ENCODE peak calls at places on chromosome 22, in four cellular contexts. J, R, M and G are unnamed samples.

GRCh38 chr22:46085831-46086576 is 64.3 kb upstream of the PPARA start:
- DNase-seq in M (no peak), J (no peak), R (no peak), G (peak; percentile 89)

GRCh38 chr22:30201970-30202369 is 44.6 kb downstream of the LIF start:
- DNase-seq in M (no peak), R (no peak), J (no peak), G (no peak)

GRCh38 chr22:36753120-36753802 is 22.7 kb downstream of the IFT27 start:
- DNase-seq in M (no peak), R (no peak), J (no peak), G (no peak)

GRCh38 chr22:35307892-35308291 is 8.2 kb downstream of the TOM1 start:
- DNase-seq in R (no peak), J (no peak), M (no peak), G (no peak)

GRCh38 chr22:46791201-46791731 is 28.8 kb downstream of the TBC1D22A start:
- DNase-seq in R (no peak), M (peak; percentile 52), J (peak; percentile 80), G (no peak)

GRCh38 chr22:19843857-19844422 is 10.7 kb downstream of the GNB1L start:
- DNase-seq in M (no peak), R (no peak), J (no peak), G (no peak)

GRCh38 chr22:46039531-46039930 is 62.6 kb upstream of the WNT7B start:
- DNase-seq in J (no peak), R (no peak), M (no peak), G (no peak)

GRCh38 chr22:26648011-26648497 is 9.3 kb upstream of the MIAT start:
- DNase-seq in R (no peak), J (peak; percentile 33), M (no peak), G (no peak)

GRCh38 chr22:37659897-37660708 is 1.6 kb downstream of the PDXP start:
- DNase-seq in R (no peak), M (no peak), J (no peak), G (no peak)

GRCh38 chr22:46112405-46112804 is 37.9 kb upstream of the PPARA start:
- DNase-seq in J (no peak), M (no peak), R (no peak), G (no peak)

GRCh38 chr22:44129614-44129976 is 51.1 kb upstream of the PARVG start:
- DNase-seq in R (no peak), J (no peak), M (no peak), G (peak; percentile 18)

GRCh38 chr22:23175817-23176644 is 4.3 kb upstream of the BCR start:
- DNase-seq in J (no peak), R (no peak), M (no peak), G (no peak)

GRCh38 chr22:23752090-23752691 is 1.3 kb upstream of the ZNF70 start:
- DNase-seq in M (no peak), J (no peak), R (no peak), G (no peak)

GRCh38 chr22:49358041-49358440 is 469.6 kb downstream of the BRD1 start:
- DNase-seq in M (no peak), R (no peak), J (no peak), G (no peak)

GRCh38 chr22:12601870-12602779 is 2925.9 kb upstream of the OR11H1 start:
- DNase-seq in J (no peak), R (no peak), M (no peak), G (no peak)

GRCh38 chr22:36442506-36443197 is 38.8 kb downstream of the TXN2 start:
- DNase-seq in J (no peak), M (no peak), R (no peak), G (no peak)

GRCh38 chr22:34414467-34415440 is 494.5 kb upstream of the LARGE1 start:
- DNase-seq in J (no peak), R (peak; percentile 58), M (no peak), G (peak; percentile 63)

GRCh38 chr22:21761086-21761485 is 25.5 kb upstream of the YPEL1 start:
- DNase-seq in J (no peak), R (no peak), M (no peak), G (no peak)

GRCh38 chr22:33302049-33302545 is 243.9 kb upstream of the SYN3 start:
- DNase-seq in R (peak; percentile 58), M (no peak), J (peak; percentile 10), G (peak; percentile 71)